ENCODE peak calls at places on chromosomes 3 and 15, in seven cellular contexts. F, M, W, K, U, I and O are unnamed samples.

GRCh38 chr3:138063416-138063815 is 52.0 kb downstream of the DZIP1L start:
- DNase-seq in I (no peak), M (no peak), U (peak; percentile 22), K (no peak), F (no peak), W (no peak), O (no peak)

GRCh38 chr3:131081224-131081623 is 54.5 kb downstream of the NEK11 start:
- DNase-seq in W (no peak), K (no peak), U (no peak), F (no peak), I (no peak), M (no peak), O (no peak)

GRCh38 chr3:78221300-78221699 is 1181.4 kb downstream of the ROBO2 start:
- DNase-seq in K (no peak), U (no peak), W (no peak), M (no peak), F (no peak), I (no peak), O (no peak)

GRCh38 chr3:50587806-50588758 is 18.8 kb downstream of the HEMK1 start:
- DNase-seq in M (no peak), F (no peak), I (no peak), U (no peak), W (peak; percentile 42), K (no peak), O (no peak)

GRCh38 chr15:90086868-90087268 is 15.4 kb downstream of the IDH2 start:
- DNase-seq in W (peak; percentile 36), F (peak; percentile 42), M (peak; percentile 66), I (peak; percentile 53), U (peak; percentile 74), K (peak; percentile 42), O (no peak)

GRCh38 chr3:134525293-134525692 is 39.4 kb downstream of the CEP63 start:
- DNase-seq in F (no peak), K (no peak), U (no peak), M (no peak), W (no peak), I (no peak), O (no peak)

GRCh38 chr3:171700653-171701052 is 109.6 kb downstream of the PLD1 start:
- DNase-seq in U (peak; percentile 54), W (no peak), M (no peak), I (no peak), F (no peak), K (no peak), O (no peak)

GRCh38 chr15:58545307-58546065 is 113.7 kb downstream of the LIPC start:
- DNase-seq in I (no peak), U (no peak), M (no peak), W (no peak), F (peak; percentile 17), K (peak; percentile 53), O (no peak)

GRCh38 chr3:197298858-197299854 is 744 bp upstream of the DLG1 start:
- DNase-seq in K (peak; percentile 39), M (peak; percentile 46), I (no peak), W (peak; percentile 16), F (no peak), U (peak; percentile 32), O (peak; percentile 48)

GRCh38 chr3:42725454-42725853 is 22.9 kb upstream of the HHATL start:
- DNase-seq in F (no peak), K (no peak), W (no peak), I (no peak), U (no peak), M (no peak), O (no peak)

GRCh38 chr15:51736646-51737537 is 563 bp downstream of the LYSMD2 start:
- DNase-seq in K (no peak), M (peak; percentile 43), U (peak; percentile 71), F (no peak), I (peak; percentile 60), W (peak; percentile 42), O (peak; percentile 21)

GRCh38 chr3:177483182-177483967 is 286.1 kb upstream of the TBL1XR1 start:
- DNase-seq in U (no peak), F (no peak), M (peak; percentile 62), I (no peak), K (peak; percentile 26), W (no peak), O (no peak)

GRCh38 chr3:129623447-129624118 is 17.1 kb upstream of the PLXND1 start:
- DNase-seq in W (no peak), M (peak; percentile 88), U (peak; percentile 3), I (no peak), F (no peak), K (peak; percentile 45), O (no peak)

GRCh38 chr3:41234823-41235722 is 35.8 kb downstream of the CTNNB1 start:
- DNase-seq in F (peak; percentile 47), I (no peak), W (no peak), U (no peak), M (no peak), K (peak; percentile 38), O (no peak)

GRCh38 chr3:192917508-192918274 is at the start of gene MB21D2:
- DNase-seq in W (peak; percentile 54), I (peak; percentile 54), F (peak; percentile 80), K (peak; percentile 90), M (peak; percentile 73), U (peak; percentile 43), O (peak; percentile 75)

GRCh38 chr3:128316456-128316855 is 150.2 kb downstream of the DNAJB8 start:
- DNase-seq in U (no peak), M (no peak), K (no peak), W (peak; percentile 40), F (no peak), I (peak; percentile 72), O (no peak)

GRCh38 chr3:11661052-11661656 is 17.4 kb upstream of the VGLL4 start:
- DNase-seq in W (no peak), F (no peak), M (no peak), I (no peak), U (no peak), K (no peak), O (no peak)

GRCh38 chr15:91100561-91101355 is 701 bp downstream of the SV2B start:
- DNase-seq in K (peak; percentile 36), U (peak; percentile 27), W (no peak), M (no peak), I (no peak), F (peak; percentile 7), O (no peak)

GRCh38 chr15:33934896-33935295 is 33.4 kb upstream of the CHRM5 start:
- DNase-seq in U (no peak), F (peak; percentile 16), W (no peak), M (no peak), I (no peak), K (no peak), O (no peak)

GRCh38 chr3:4821331-4821730 is 157.9 kb upstream of the BHLHE40 start:
- DNase-seq in W (no peak), I (no peak), F (no peak), M (no peak), K (no peak), U (no peak), O (no peak)

GRCh38 chr3:8869613-8870012 is 93.7 kb downstream of the RAD18 start:
- DNase-seq in U (no peak), W (no peak), F (peak; percentile 99), I (no peak), K (peak; percentile 99), M (no peak), O (peak; percentile 82)

GRCh38 chr15:27358751-27359434 is 387.9 kb downstream of the GABRG3 start:
- DNase-seq in F (no peak), W (no peak), I (no peak), U (peak; percentile 54), M (peak; percentile 59), K (no peak), O (no peak)

GRCh38 chr15:98734472-98735284 is 86.3 kb downstream of the IGF1R start:
- DNase-seq in I (no peak), K (peak; percentile 62), W (no peak), F (peak; percentile 48), U (peak; percentile 80), M (no peak), O (no peak)

GRCh38 chr3:111768571-111769100 is 90.4 kb upstream of the PHLDB2 start:
- DNase-seq in U (no peak), W (no peak), I (no peak), K (peak; percentile 96), M (no peak), F (peak; percentile 91), O (peak; percentile 50)

GRCh38 chr15:27514526-27514925 is 543.5 kb downstream of the GABRG3 start:
- DNase-seq in K (no peak), W (no peak), U (no peak), M (no peak), I (no peak), F (no peak), O (no peak)

GRCh38 chr3:101495552-101495951 is 17.5 kb downstream of the SENP7 start:
- DNase-seq in K (no peak), I (no peak), W (no peak), M (no peak), U (no peak), F (no peak), O (no peak)

GRCh38 chr3:9875448-9875847 is 4.6 kb downstream of the CIDEC start:
- DNase-seq in I (no peak), W (no peak), F (no peak), U (no peak), K (no peak), M (no peak), O (no peak)

GRCh38 chr15:85702321-85703230 is 92.1 kb downstream of the KLHL25 start:
- DNase-seq in F (peak; percentile 75), K (peak; percentile 83), W (no peak), M (no peak), U (peak; percentile 54), I (peak; percentile 31), O (no peak)

GRCh38 chr15:62059108-62059817 is 984 bp downstream of the VPS13C start:
- DNase-seq in M (no peak), U (peak; percentile 35), K (no peak), I (no peak), F (no peak), W (no peak), O (no peak)

GRCh38 chr3:71150293-71150954 is 433.1 kb downstream of the FOXP1 start:
- DNase-seq in M (no peak), K (peak; percentile 71), F (peak; percentile 27), U (no peak), W (no peak), I (no peak), O (no peak)

GRCh38 chr15:45550436-45550835 is 27.9 kb upstream of the SLC30A4 start:
- DNase-seq in I (no peak), M (no peak), F (peak; percentile 47), U (no peak), K (peak; percentile 42), W (no peak), O (no peak)

GRCh38 chr3:155704041-155704440 is 40.8 kb downstream of the PLCH1 start:
- DNase-seq in U (no peak), M (no peak), I (no peak), W (no peak), F (no peak), K (no peak), O (no peak)

GRCh38 chr3:174251696-174252095 is 607.4 kb upstream of the NAALADL2 start:
- DNase-seq in M (no peak), W (no peak), I (no peak), K (no peak), U (no peak), F (no peak), O (no peak)

GRCh38 chr15:28896944-28897343 is 11.2 kb downstream of the APBA2 start:
- DNase-seq in M (no peak), W (no peak), U (no peak), F (peak; percentile 95), I (no peak), K (peak; percentile 94), O (peak; percentile 47)

GRCh38 chr3:72100062-72100511 is 315.1 kb upstream of the PROK2 start:
- DNase-seq in K (no peak), I (no peak), U (peak; percentile 48), M (no peak), W (no peak), F (no peak), O (no peak)

GRCh38 chr15:41816788-41817187 is 11.1 kb upstream of the JMJD7 start:
- DNase-seq in W (no peak), U (no peak), K (no peak), I (no peak), M (no peak), F (no peak), O (no peak)

GRCh38 chr3:123113889-123114450 is 47.1 kb downstream of the PDIA5 start:
- DNase-seq in M (peak; percentile 10), U (peak; percentile 13), F (no peak), I (no peak), K (peak; percentile 50), W (no peak), O (no peak)

GRCh38 chr15:28897861-28898608 is 12.3 kb downstream of the APBA2 start:
- DNase-seq in M (no peak), U (no peak), I (no peak), F (no peak), W (no peak), K (no peak), O (no peak)